ENCODE peak calls at places on chromosomes 1 and 21, in five cellular contexts. Q is mammary epithelial cell, B is fibroblast of lung, I is SK-N-SH, K is IMR-90. V is an unnamed sample.

GRCh38 chr1:165419839-165420238 is 25.1 kb downstream of the RXRG start:
- DNase-seq in Q (no peak), I (no peak), B (no peak), K (no peak), V (no peak)

GRCh38 chr1:220184503-220184902 is 87.8 kb downstream of the RAB3GAP2 start:
- DNase-seq in I (no peak), B (no peak), Q (no peak), K (peak), V (no peak)

GRCh38 chr21:38037416-38037815 is 121.2 kb upstream of the KCNJ6 start:
- DNase-seq in I (no peak), Q (peak), K (no peak), B (no peak), V (no peak)

GRCh38 chr1:57401671-57402070 is 22.2 kb downstream of the DAB1 start:
- DNase-seq in I (no peak), K (no peak), B (no peak), Q (no peak), V (no peak)

GRCh38 chr1:197837911-197838310 is 62.6 kb upstream of the DENND1B start:
- DNase-seq in K (peak), B (no peak), Q (peak), I (no peak), V (no peak)

GRCh38 chr1:109131800-109132199 is 17.9 kb downstream of the ELAPOR1 start:
- DNase-seq in I (no peak), K (no peak), B (no peak), Q (no peak), V (no peak)

GRCh38 chr1:43493661-43494450 is 36.8 kb upstream of the PTPRF start:
- DNase-seq in Q (no peak), K (no peak), B (peak), I (no peak), V (no peak)

GRCh38 chr1:185393821-185394220 is 76.8 kb upstream of the IVNS1ABP start:
- DNase-seq in I (no peak), K (no peak), B (no peak), Q (peak), V (no peak)

GRCh38 chr1:67978988-67979516 is 71.4 kb downstream of the DIRAS3 start:
- DNase-seq in B (peak), K (peak), Q (peak), I (no peak), V (no peak)

GRCh38 chr1:238951809-238952208 is 434.6 kb upstream of the CHRM3 start:
- DNase-seq in B (peak), K (peak), Q (peak), I (peak), V (peak)

GRCh38 chr1:30853350-30853749 is 55.2 kb downstream of the SDC3 start:
- DNase-seq in K (no peak), I (no peak), B (peak), Q (no peak), V (no peak)

GRCh38 chr1:94239796-94240195 is 2.4 kb upstream of the ARHGAP29 start:
- DNase-seq in I (no peak), Q (peak), K (peak), B (no peak), V (no peak)

GRCh38 chr1:21317035-21317689 is 26.9 kb upstream of the ECE1 start:
- DNase-seq in K (peak), I (no peak), B (peak), Q (no peak), V (no peak)

GRCh38 chr1:15696956-15697521 is 12.9 kb downstream of the PLEKHM2 start:
- DNase-seq in I (no peak), B (no peak), K (no peak), Q (no peak), V (no peak)

DNA sequence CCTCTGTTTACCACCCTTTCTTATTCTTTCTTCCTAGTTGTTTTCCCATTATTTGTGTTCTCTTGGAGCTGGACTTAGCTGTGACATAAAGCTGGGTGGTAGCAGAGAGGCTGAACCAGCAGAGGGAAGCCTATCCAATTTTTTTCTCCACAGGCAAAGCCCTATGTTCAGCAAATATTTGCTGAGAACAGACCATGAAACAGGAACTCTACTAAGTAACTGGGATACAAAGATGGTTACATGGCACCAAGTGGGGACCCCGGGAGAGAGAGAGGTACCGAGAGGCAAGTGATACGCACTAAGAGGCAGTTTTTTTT is 6.6 kb downstream of the CFAP141 start:
- DNase-seq in K (peak), Q (no peak), B (peak), I (no peak), V (no peak)
- TF ChIP-seq CTCF in K (no peak), Q (no peak), B (no peak), I (no peak), V (no peak)

GRCh38 chr1:79737193-79737592 is 730.7 kb upstream of the ADGRL4 start:
- DNase-seq in I (no peak), K (no peak), Q (no peak), B (no peak), V (no peak)

GRCh38 chr1:79738101-79738500 is 731.6 kb upstream of the ADGRL4 start:
- DNase-seq in B (no peak), I (no peak), Q (no peak), K (no peak), V (no peak)

GRCh38 chr1:79732950-79733349 is 726.4 kb upstream of the ADGRL4 start:
- DNase-seq in B (no peak), I (no peak), K (no peak), Q (no peak), V (no peak)
- H3K9ac ChIP-seq in B (no peak), I (no peak), K (no peak), Q (no peak), V (no peak)

DNA sequence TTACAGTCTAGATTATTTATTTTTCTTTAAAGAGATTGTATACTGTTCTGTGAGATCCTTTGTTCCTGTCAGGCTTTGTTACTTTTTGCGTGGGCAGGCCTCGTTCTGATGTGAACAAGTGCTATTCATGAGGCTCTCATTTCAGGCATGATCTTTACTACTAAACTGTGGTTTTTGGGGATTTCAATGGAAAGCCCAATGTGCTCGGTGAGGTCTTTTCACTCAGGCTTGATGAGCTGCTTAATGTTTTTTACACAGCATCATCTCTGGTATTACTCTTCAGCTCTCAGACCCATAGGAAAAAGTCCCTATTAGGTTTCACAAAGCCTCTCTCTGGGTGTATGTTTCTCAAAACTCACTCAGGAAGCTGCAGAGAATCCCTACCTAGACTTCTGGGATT is 419.4 kb downstream of the GPATCH2 start:
- DNase-seq in I (no peak), Q (no peak), K (no peak), B (no peak), V (no peak)
- H2AFZ ChIP-seq in I (no peak), Q (no peak), K (no peak), B (no peak), V (no peak)

GRCh38 chr1:160885080-160885479 is at the start of gene ITLN1:
- DNase-seq in Q (no peak), I (no peak), B (no peak), K (no peak), V (no peak)

GRCh38 chr1:160883586-160883985 is 1.4 kb downstream of the ITLN1 start:
- DNase-seq in Q (no peak), I (no peak), B (no peak), K (no peak), V (no peak)

GRCh38 chr1:160888926-160889325 is 3.9 kb upstream of the ITLN1 start:
- DNase-seq in Q (no peak), B (no peak), K (no peak), I (no peak), V (no peak)

GRCh38 chr1:160884091-160884490 is 889 bp downstream of the ITLN1 start:
- DNase-seq in I (no peak), B (no peak), K (no peak), Q (no peak), V (no peak)

GRCh38 chr1:160884579-160884978 is 401 bp downstream of the ITLN1 start:
- DNase-seq in B (no peak), I (peak), K (no peak), Q (no peak), V (no peak)
- TF ChIP-seq CTCF in B (no peak), I (peak), K (no peak), Q (peak), V (peak)

GRCh38 chr1:46465981-46466476 is 23.6 kb upstream of the DMBX1 start:
- DNase-seq in K (no peak), I (no peak), Q (no peak), B (no peak), V (no peak)
- H3K9ac ChIP-seq in K (no peak), I (no peak), Q (no peak), B (no peak), V (no peak)